ENCODE peak calls at places on chromosome 14, in seven cellular contexts. S is AG09319, Q is colonic mucosa, M is left ventricle myocardium inferior, G is DND-41, V is astrocyte of the spinal cord, A is activated B cell treated with CpG ODN at 0.5 μM for 24 hours. P is an unnamed sample.

GRCh38 chr14:73227812-73228781 is 9.2 kb upstream of the PAPLN start:
- DNase-seq in S (peak; percentile 57), M (peak; percentile 51), G (no peak), Q (peak; percentile 30), V (peak; percentile 92), A (no peak), P (no peak)

GRCh38 chr14:38042356-38042755 is 165.3 kb upstream of the SSTR1 start:
- DNase-seq in Q (no peak), V (peak; percentile 65), G (no peak), A (no peak), M (no peak), S (no peak), P (no peak)

GRCh38 chr14:104020471-104020870 is 65.0 kb upstream of the ASPG start:
- DNase-seq in A (no peak), V (no peak), M (no peak), Q (no peak), S (no peak), G (no peak), P (no peak)

GRCh38 chr14:102848830-102849521 is 71.7 kb downstream of the TRAF3 start:
- DNase-seq in M (peak; percentile 47), Q (peak; percentile 56), S (no peak), A (no peak), G (no peak), V (no peak), P (no peak)

GRCh38 chr14:76920572-76921175 is 94.5 kb downstream of the LRRC74A start:
- DNase-seq in G (peak; percentile 46), A (no peak), Q (no peak), M (no peak), V (no peak), S (no peak), P (no peak)

GRCh38 chr14:54333511-54333910 is 63.3 kb upstream of the CDKN3 start:
- DNase-seq in Q (no peak), M (no peak), G (no peak), V (no peak), A (no peak), S (no peak), P (no peak)

GRCh38 chr14:85071447-85071846 is 458.5 kb upstream of the FLRT2 start:
- DNase-seq in V (no peak), Q (peak; percentile 18), S (no peak), G (no peak), A (no peak), M (no peak), P (no peak)

GRCh38 chr14:96148631-96149030 is 56.0 kb upstream of the BDKRB2 start:
- DNase-seq in Q (no peak), V (no peak), S (no peak), A (no peak), M (no peak), G (no peak), P (no peak)

GRCh38 chr14:106850913-106851825 is 1324.8 kb downstream of the TMEM121 start:
- DNase-seq in S (no peak), G (no peak), M (no peak), Q (no peak), V (no peak), A (peak; percentile 44), P (no peak)

GRCh38 chr14:106846218-106846617 is 1319.8 kb downstream of the TMEM121 start:
- DNase-seq in S (no peak), A (no peak), M (no peak), Q (no peak), G (no peak), V (no peak), P (no peak)

GRCh38 chr14:106845286-106846087 is 1319.1 kb downstream of the TMEM121 start:
- DNase-seq in V (no peak), G (peak; percentile 77), Q (peak; percentile 93), A (peak; percentile 42), M (no peak), S (no peak), P (peak; percentile 82)

GRCh38 chr14:106844608-106845285 is 1318.4 kb downstream of the TMEM121 start:
- DNase-seq in S (no peak), Q (peak; percentile 81), A (peak; percentile 70), M (peak; percentile 75), V (no peak), G (peak; percentile 83), P (peak; percentile 65)

DNA sequence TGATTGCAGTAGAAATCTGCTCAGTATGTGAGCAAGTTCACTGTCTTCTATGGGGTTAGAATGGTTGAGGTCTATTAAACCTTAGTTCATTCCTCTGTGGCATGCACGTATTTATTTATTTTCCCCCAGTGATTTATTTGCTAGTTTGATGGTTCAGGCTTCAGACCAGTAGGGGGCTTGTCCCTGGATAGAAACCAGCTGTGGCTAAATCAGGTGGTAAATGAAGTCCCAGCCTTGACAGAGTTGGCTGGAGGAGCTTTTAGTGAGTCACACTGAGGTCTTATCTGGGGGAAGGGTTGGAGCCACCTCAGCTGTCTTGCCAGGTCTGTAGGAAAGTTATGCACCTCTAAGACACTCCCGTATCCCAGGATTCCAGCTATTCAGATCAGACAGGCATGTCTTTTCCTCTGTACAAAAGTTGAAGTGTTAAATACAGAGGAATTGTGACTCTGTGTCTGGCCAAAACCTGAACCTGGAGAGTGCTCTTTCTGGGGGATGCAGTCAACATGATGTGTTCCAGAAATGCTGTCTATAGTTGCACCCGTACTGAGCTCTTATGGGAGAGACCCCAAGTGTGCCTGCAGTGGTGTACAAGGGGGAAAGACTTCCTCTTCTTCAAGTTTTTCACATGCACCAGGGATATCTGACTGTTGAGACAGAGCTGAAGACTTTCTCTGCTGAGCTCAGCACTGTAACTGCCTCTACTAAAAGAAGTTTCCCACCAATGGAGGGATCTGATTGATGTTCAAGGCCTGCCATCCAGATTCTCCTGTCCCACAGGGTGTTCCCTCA is 1322.1 kb downstream of the TMEM121 start:
- DNase-seq in V (no peak), M (no peak), S (no peak), Q (peak; percentile 57), G (peak; percentile 65), A (no peak), P (peak; percentile 52)
- TF ChIP-seq CTCF in V (no peak), M (no peak), S (no peak), Q (no peak), G (peak; percentile 64), A (no peak), P (peak; percentile 15)

GRCh38 chr14:89215166-89215940 is 201.7 kb downstream of the FOXN3 start:
- DNase-seq in G (no peak), A (no peak), Q (no peak), M (no peak), V (no peak), S (no peak), P (no peak)

GRCh38 chr14:89217876-89218275 is 199.2 kb downstream of the FOXN3 start:
- DNase-seq in V (no peak), S (no peak), A (no peak), G (no peak), M (no peak), Q (no peak), P (no peak)

GRCh38 chr14:89219056-89219455 is 198.0 kb downstream of the FOXN3 start:
- DNase-seq in G (no peak), M (no peak), S (no peak), A (no peak), Q (no peak), V (no peak), P (no peak)

GRCh38 chr14:89212386-89213235 is 204.4 kb downstream of the FOXN3 start:
- DNase-seq in A (no peak), M (no peak), V (no peak), S (no peak), G (no peak), Q (no peak), P (no peak)

DNA sequence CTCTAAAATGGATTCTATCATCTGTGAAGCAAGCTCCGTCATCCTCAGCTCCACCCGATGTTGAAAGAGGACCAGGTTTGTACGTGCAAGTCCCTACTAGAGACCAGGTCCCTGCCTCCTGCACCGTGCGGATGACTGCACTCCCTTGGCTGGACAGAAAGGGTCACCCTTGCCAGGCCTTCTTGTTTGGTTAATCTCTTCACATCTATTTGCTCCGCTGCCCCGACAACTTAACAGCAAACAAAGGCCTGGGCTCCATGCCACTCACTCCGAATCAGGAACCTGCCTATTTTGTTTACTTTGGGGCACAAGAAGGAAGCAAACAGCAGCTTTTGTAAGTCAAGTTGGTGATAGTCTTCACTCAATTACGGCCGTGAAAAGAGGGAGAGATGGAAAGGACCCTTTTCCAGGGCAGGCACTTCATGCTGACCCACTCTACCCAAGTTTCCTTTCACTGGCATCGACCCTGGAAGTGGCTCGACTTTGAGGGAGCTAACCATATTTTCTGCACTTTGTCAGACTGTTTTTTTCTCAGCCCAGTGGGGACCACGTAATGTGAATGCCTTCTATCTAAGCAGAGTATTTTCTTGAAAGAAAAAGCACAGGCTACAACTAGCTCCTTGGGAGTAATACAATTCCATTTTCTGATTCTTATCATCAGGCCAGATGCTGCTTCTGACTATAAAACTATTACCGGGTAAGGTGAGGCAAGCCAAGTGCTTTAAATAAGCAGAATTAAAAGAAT is 202.6 kb downstream of the FOXN3 start:
- DNase-seq in A (no peak), G (no peak), M (peak; percentile 73), Q (peak; percentile 67), S (no peak), V (peak; percentile 46), P (no peak)
- TF ChIP-seq CTCF in A (no peak), G (no peak), M (peak; percentile 36), Q (no peak), S (no peak), V (peak; percentile 2), P (no peak)

GRCh38 chr14:90330203-90331196 is 1.2 kb downstream of the NRDE2 start:
- DNase-seq in S (no peak), Q (no peak), G (no peak), A (no peak), M (no peak), V (no peak), P (no peak)

GRCh38 chr14:90336401-90336800 is 4.7 kb upstream of the NRDE2 start:
- DNase-seq in M (no peak), S (no peak), A (no peak), Q (no peak), G (no peak), V (no peak), P (no peak)

GRCh38 chr14:90336985-90337384 is 5.2 kb upstream of the NRDE2 start:
- DNase-seq in A (no peak), V (no peak), M (no peak), Q (no peak), S (no peak), G (no peak), P (no peak)

GRCh38 chr14:90332271-90332584 is 487 bp upstream of the NRDE2 start:
- DNase-seq in S (no peak), A (no peak), G (no peak), M (no peak), Q (no peak), V (no peak), P (no peak)

GRCh38 chr14:90331497-90332270 is at the start of gene NRDE2:
- DNase-seq in G (peak; percentile 98), M (peak; percentile 100), Q (peak; percentile 100), S (peak; percentile 89), A (peak; percentile 95), V (peak; percentile 98), P (peak; percentile 99)
- TF ChIP-seq CTCF in G (no peak), M (no peak), Q (no peak), S (no peak), A (no peak), V (no peak), P (no peak)

GRCh38 chr14:64914237-64914971 is at the start of gene CHURC1:
- DNase-seq in V (peak; percentile 97), G (peak; percentile 99), S (peak; percentile 96), A (peak; percentile 89), M (peak; percentile 97), Q (peak; percentile 100), P (peak; percentile 98)

GRCh38 chr14:64912256-64912655 is 2.0 kb upstream of the CHURC1 start:
- DNase-seq in V (no peak), M (no peak), S (no peak), Q (no peak), G (no peak), A (no peak), P (no peak)

GRCh38 chr14:64915025-64915424 is 770 bp downstream of the CHURC1 start:
- DNase-seq in Q (no peak), G (no peak), M (no peak), A (no peak), S (no peak), V (no peak), P (no peak)

GRCh38 chr14:64915797-64916196 is 1.5 kb downstream of the CHURC1 start:
- DNase-seq in S (no peak), G (no peak), V (no peak), Q (no peak), M (no peak), A (no peak), P (no peak)

GRCh38 chr14:64910847-64911495 is 3.3 kb upstream of the CHURC1 start:
- DNase-seq in S (no peak), A (no peak), Q (no peak), M (no peak), V (peak; percentile 43), G (no peak), P (no peak)
- TF ChIP-seq CTCF in S (peak; percentile 67), A (no peak), Q (peak; percentile 48), M (peak; percentile 59), V (peak; percentile 79), G (peak; percentile 53), P (peak; percentile 42)

P was measured in activated CD8-positive, alpha-beta T cell treated with anti-CD3 and anti-CD28 coated beads for 36 hours.